ENCODE peak calls at places on chromosomes 3 and 15, in seven cellular contexts. O is stimulated activated CD4-positive, alpha-beta T cell treated with anti-CD3 and anti-CD28 coated beads, Interleukin-2, amount 100 ng/mL, for 24 hours; R is posterior vena cava; Z is activated T-helper 1 cell treated with anti-CD3 and anti-CD28 coated beads, Interleukin-12 subunit alpha, Interleukin-12 subunit beta, Interleukin-2, Interleukin-4 antibody, amounts not matched to agents 30 ng/mL and 10 ng/mL and 1 ng/mL, durations not matched to agents 14 hours and 24 hours and 36 hours; Q is HS-5; U is mucosa of gallbladder; C is neuronal stem cell. M is an unnamed sample.

GRCh38 chr3:61663728-61664492 is 102.5 kb downstream of the PTPRG start:
- DNase-seq in O (no peak), R (no peak), Z (no peak), Q (peak; percentile 95), U (no peak), C (no peak), M (no peak)

GRCh38 chr3:20935791-20936190 is 749.8 kb upstream of the SGO1 start:
- DNase-seq in O (no peak), R (no peak), Z (no peak), Q (no peak), U (no peak), C (no peak), M (no peak)

GRCh38 chr3:71168043-71168720 is 415.3 kb downstream of the FOXP1 start:
- DNase-seq in O (no peak), R (no peak), Z (no peak), Q (no peak), U (no peak), C (no peak), M (no peak)

GRCh38 chr3:149621218-149622005 is 36.4 kb downstream of the WWTR1 start:
- DNase-seq in O (no peak), R (no peak), Z (no peak), Q (no peak), U (no peak), C (no peak), M (no peak)

GRCh38 chr3:119767936-119768601 is 13.8 kb upstream of the NR1I2 start:
- DNase-seq in O (no peak), R (no peak), Z (no peak), Q (no peak), U (no peak), C (no peak), M (no peak)

GRCh38 chr3:126005951-126006350 is 37.0 kb downstream of the ROPN1B start:
- DNase-seq in O (no peak), R (no peak), Z (no peak), Q (peak; percentile 53), U (no peak), C (no peak), M (no peak)

GRCh38 chr3:154517404-154517803 is 87.4 kb upstream of the GPR149 start:
- DNase-seq in O (no peak), R (no peak), Z (no peak), Q (no peak), U (no peak), C (no peak), M (no peak)

GRCh38 chr15:86002444-86002843 is 77.2 kb upstream of the AGBL1 start:
- DNase-seq in O (no peak), R (no peak), Z (no peak), Q (no peak), U (no peak), C (no peak), M (no peak)

GRCh38 chr15:63519041-63519440 is 14.6 kb downstream of the USP3 start:
- DNase-seq in O (no peak), R (no peak), Z (no peak), Q (no peak), U (no peak), C (no peak), M (no peak)

GRCh38 chr15:78302579-78302978 is 3.2 kb upstream of the SKIC8 start:
- DNase-seq in O (no peak), R (no peak), Z (no peak), Q (peak; percentile 92), U (no peak), C (no peak), M (no peak)

GRCh38 chr15:79294075-79294474 is 11.6 kb downstream of the ANKRD34C start:
- DNase-seq in O (no peak), R (no peak), Z (no peak), Q (no peak), U (no peak), C (no peak), M (no peak)

GRCh38 chr3:171088984-171089754 is 62.6 kb upstream of the SLC2A2 start:
- DNase-seq in O (no peak), R (no peak), Z (no peak), Q (peak; percentile 91), U (no peak), C (no peak), M (no peak)

GRCh38 chr15:33089878-33090757 is 104.4 kb downstream of the FMN1 start:
- DNase-seq in O (no peak), R (no peak), Z (no peak), Q (no peak), U (no peak), C (no peak), M (peak; percentile 31)

GRCh38 chr3:39153977-39154299 is 547 bp upstream of the CSRNP1 start:
- DNase-seq in O (no peak), R (no peak), Z (no peak), Q (no peak), U (no peak), C (no peak), M (no peak)

GRCh38 chr3:134002326-134002725 is 27.4 kb downstream of the SLCO2A1 start:
- DNase-seq in O (no peak), R (no peak), Z (no peak), Q (no peak), U (no peak), C (no peak), M (no peak)

GRCh38 chr3:171788546-171789351 is 21.5 kb downstream of the PLD1 start:
- DNase-seq in O (no peak), R (no peak), Z (no peak), Q (peak; percentile 93), U (no peak), C (no peak), M (no peak)

GRCh38 chr3:160485931-160486330 is 36.3 kb upstream of the TRIM59 start:
- DNase-seq in O (no peak), R (no peak), Z (no peak), Q (no peak), U (no peak), C (no peak), M (no peak)

GRCh38 chr15:85296615-85297402 is 83.6 kb upstream of the AKAP13 start:
- DNase-seq in O (peak; percentile 75), R (no peak), Z (peak; percentile 68), Q (peak; percentile 53), U (peak; percentile 84), C (peak; percentile 50), M (peak; percentile 70)